ENCODE peak calls at places on chromosomes 7 and 10, in seven cellular contexts. One of them, this sample, is unnamed.

GRCh38 chr7:65746398-65746669 is 126.5 kb upstream of the VKORC1L1 start:
- DNase-seq in heart right ventricle: no peak
- DNase-seq in adrenal gland: no peak
- DNase-seq in sigmoid colon: no peak
- DNase-seq in left ventricle myocardium inferior: no peak
- DNase-seq in astrocyte: peak; percentile 29
- DNase-seq in lung: no peak
- DNase-seq in this sample: no peak

GRCh38 chr7:74061840-74062539 is 21.6 kb upstream of the LIMK1 start:
- DNase-seq in left ventricle myocardium inferior: peak; percentile 73
- DNase-seq in lung: peak; percentile 89
- DNase-seq in adrenal gland: peak; percentile 88
- DNase-seq in sigmoid colon: peak; percentile 96
- DNase-seq in astrocyte: peak; percentile 94
- DNase-seq in heart right ventricle: peak; percentile 78
- DNase-seq in this sample: peak; percentile 90

GRCh38 chr7:106418094-106418493 is 133.3 kb upstream of the NAMPT start:
- DNase-seq in adrenal gland: no peak
- DNase-seq in astrocyte: no peak
- DNase-seq in left ventricle myocardium inferior: no peak
- DNase-seq in heart right ventricle: no peak
- DNase-seq in sigmoid colon: no peak
- DNase-seq in lung: no peak
- DNase-seq in this sample: no peak

GRCh38 chr7:128863433-128863989 is 855 bp downstream of the ATP6V1F start:
- DNase-seq in left ventricle myocardium inferior: no peak
- DNase-seq in adrenal gland: no peak
- DNase-seq in sigmoid colon: no peak
- DNase-seq in lung: peak; percentile 44
- DNase-seq in heart right ventricle: no peak
- DNase-seq in astrocyte: peak; percentile 52
- DNase-seq in this sample: peak; percentile 54

GRCh38 chr10:63267414-63268138 is 134.4 kb downstream of the NRBF2 start:
- DNase-seq in left ventricle myocardium inferior: no peak
- DNase-seq in adrenal gland: no peak
- DNase-seq in heart right ventricle: no peak
- DNase-seq in astrocyte: peak; percentile 75
- DNase-seq in lung: no peak
- DNase-seq in sigmoid colon: no peak
- DNase-seq in this sample: peak; percentile 44

GRCh38 chr10:35331894-35332640 is 4.2 kb upstream of the CCNY start:
- DNase-seq in left ventricle myocardium inferior: no peak
- DNase-seq in adrenal gland: peak; percentile 60
- DNase-seq in sigmoid colon: peak; percentile 73
- DNase-seq in astrocyte: peak; percentile 94
- DNase-seq in lung: no peak
- DNase-seq in heart right ventricle: no peak
- DNase-seq in this sample: no peak

GRCh38 chr10:99787782-99788181 is 5.3 kb downstream of the ABCC2 start:
- DNase-seq in astrocyte: no peak
- DNase-seq in heart right ventricle: no peak
- DNase-seq in lung: no peak
- DNase-seq in adrenal gland: no peak
- DNase-seq in sigmoid colon: no peak
- DNase-seq in left ventricle myocardium inferior: no peak
- DNase-seq in this sample: no peak

GRCh38 chr7:90838799-90839198 is 242.7 kb downstream of the CDK14 start:
- DNase-seq in astrocyte: no peak
- DNase-seq in adrenal gland: no peak
- DNase-seq in lung: no peak
- DNase-seq in left ventricle myocardium inferior: no peak
- DNase-seq in sigmoid colon: no peak
- DNase-seq in heart right ventricle: no peak
- DNase-seq in this sample: no peak

GRCh38 chr10:95246582-95247051 is 44.2 kb downstream of the PDLIM1 start:
- DNase-seq in lung: peak; percentile 68
- DNase-seq in heart right ventricle: peak; percentile 60
- DNase-seq in astrocyte: peak; percentile 56
- DNase-seq in adrenal gland: peak; percentile 68
- DNase-seq in sigmoid colon: peak; percentile 81
- DNase-seq in left ventricle myocardium inferior: peak; percentile 68
- DNase-seq in this sample: peak; percentile 79

GRCh38 chr10:22058195-22058594 is 54.7 kb upstream of the DNAJC1 start:
- DNase-seq in lung: no peak
- DNase-seq in heart right ventricle: no peak
- DNase-seq in sigmoid colon: no peak
- DNase-seq in left ventricle myocardium inferior: no peak
- DNase-seq in astrocyte: no peak
- DNase-seq in adrenal gland: no peak
- DNase-seq in this sample: no peak

GRCh38 chr7:1934017-1934416 is 263.9 kb downstream of the ELFN1 start:
- DNase-seq in sigmoid colon: no peak
- DNase-seq in astrocyte: no peak
- DNase-seq in adrenal gland: no peak
- DNase-seq in lung: no peak
- DNase-seq in left ventricle myocardium inferior: no peak
- DNase-seq in heart right ventricle: peak; percentile 6
- DNase-seq in this sample: no peak

GRCh38 chr10:26254616-26255015 is 38.0 kb downstream of the GAD2 start:
- DNase-seq in adrenal gland: no peak
- DNase-seq in lung: no peak
- DNase-seq in astrocyte: no peak
- DNase-seq in sigmoid colon: no peak
- DNase-seq in heart right ventricle: no peak
- DNase-seq in left ventricle myocardium inferior: no peak
- DNase-seq in this sample: no peak

GRCh38 chr10:26249681-26250080 is 33.1 kb downstream of the GAD2 start:
- DNase-seq in heart right ventricle: no peak
- DNase-seq in lung: no peak
- DNase-seq in adrenal gland: no peak
- DNase-seq in left ventricle myocardium inferior: no peak
- DNase-seq in astrocyte: no peak
- DNase-seq in sigmoid colon: no peak
- DNase-seq in this sample: no peak

DNA sequence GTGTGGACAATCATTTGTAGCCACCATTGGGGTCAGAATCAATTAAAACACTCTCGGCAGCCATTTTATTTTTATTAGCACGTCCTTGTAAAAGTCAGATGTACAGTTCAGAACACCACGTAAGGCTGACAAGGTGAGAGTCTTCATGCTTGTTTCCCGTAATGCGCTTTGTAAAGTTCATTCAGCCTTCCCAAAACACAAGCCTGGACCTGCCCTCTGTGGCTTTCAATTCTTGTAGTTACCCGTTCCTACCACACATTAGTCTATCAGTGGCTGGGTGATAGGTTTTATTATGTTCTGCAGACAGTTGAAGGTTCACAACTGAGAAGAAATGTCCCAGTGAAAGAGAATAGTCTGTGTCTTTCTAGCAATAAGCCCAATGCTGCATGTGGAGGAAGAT is 35.4 kb downstream of the GAD2 start:
- DNase-seq in sigmoid colon: no peak
- DNase-seq in astrocyte: no peak
- DNase-seq in left ventricle myocardium inferior: no peak
- DNase-seq in heart right ventricle: no peak
- DNase-seq in adrenal gland: no peak
- DNase-seq in lung: no peak
- DNase-seq in this sample: no peak
- H3K9me3 ChIP-seq in sigmoid colon: no peaks in the 10 kb centered on the region
- H3K9me3 ChIP-seq in astrocyte: no peaks in the 10 kb centered on the region
- H3K9me3 ChIP-seq in left ventricle myocardium inferior: no peaks in the 10 kb centered on the region
- H3K9me3 ChIP-seq in heart right ventricle: no peaks in the 10 kb centered on the region
- H3K9me3 ChIP-seq in adrenal gland: no peaks in the 10 kb centered on the region
- H3K9me3 ChIP-seq in lung: no peaks in the 10 kb centered on the region
- H3K9me3 ChIP-seq in this sample: no peaks in the 10 kb centered on the region

GRCh38 chr10:120632047-120632446 is 175.0 kb downstream of the PLPP4 start:
- DNase-seq in adrenal gland: no peak
- DNase-seq in heart right ventricle: no peak
- DNase-seq in astrocyte: peak; percentile 23
- DNase-seq in left ventricle myocardium inferior: no peak
- DNase-seq in lung: no peak
- DNase-seq in sigmoid colon: no peak
- DNase-seq in this sample: no peak

GRCh38 chr10:120632936-120633335 is 175.9 kb downstream of the PLPP4 start:
- DNase-seq in sigmoid colon: no peak
- DNase-seq in heart right ventricle: no peak
- DNase-seq in adrenal gland: no peak
- DNase-seq in left ventricle myocardium inferior: no peak
- DNase-seq in astrocyte: no peak
- DNase-seq in lung: no peak
- DNase-seq in this sample: no peak

GRCh38 chr10:120630266-120630665 is 173.2 kb downstream of the PLPP4 start:
- DNase-seq in lung: no peak
- DNase-seq in sigmoid colon: no peak
- DNase-seq in left ventricle myocardium inferior: no peak
- DNase-seq in adrenal gland: no peak
- DNase-seq in astrocyte: no peak
- DNase-seq in heart right ventricle: no peak
- DNase-seq in this sample: no peak

DNA sequence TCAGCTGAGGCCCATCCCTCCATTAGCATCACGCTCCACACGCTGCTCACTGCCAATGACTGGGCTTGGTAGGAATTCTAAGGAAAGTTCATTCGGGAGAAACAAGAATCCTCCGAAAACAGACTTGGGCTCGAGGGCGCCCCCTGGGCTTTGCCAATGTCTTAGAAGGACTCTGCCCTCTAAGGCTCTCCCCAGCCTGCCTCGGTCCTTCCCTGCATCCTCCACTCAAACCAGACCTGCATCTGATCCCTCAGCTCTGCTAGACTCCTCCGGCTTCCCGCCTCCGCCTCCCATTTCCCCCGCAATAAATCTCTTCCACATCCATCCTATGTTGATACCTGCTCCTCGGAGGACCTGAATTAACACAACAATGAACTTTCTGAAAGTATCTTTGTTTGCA is 177.6 kb downstream of the PLPP4 start:
- DNase-seq in sigmoid colon: no peak
- DNase-seq in adrenal gland: no peak
- DNase-seq in lung: no peak
- DNase-seq in heart right ventricle: no peak
- DNase-seq in astrocyte: no peak
- DNase-seq in left ventricle myocardium inferior: no peak
- DNase-seq in this sample: no peak
- TF ChIP-seq CTCF in sigmoid colon: no peak
- TF ChIP-seq CTCF in adrenal gland: no peak
- TF ChIP-seq CTCF in lung: no peak
- TF ChIP-seq CTCF in heart right ventricle: no peak
- TF ChIP-seq CTCF in astrocyte: no peak
- TF ChIP-seq CTCF in left ventricle myocardium inferior: no peak
- TF ChIP-seq CTCF in this sample: no peak

GRCh38 chr7:110841840-110842579 is 248.9 kb upstream of the LRRN3 start:
- DNase-seq in lung: no peak
- DNase-seq in adrenal gland: no peak
- DNase-seq in heart right ventricle: no peak
- DNase-seq in sigmoid colon: no peak
- DNase-seq in left ventricle myocardium inferior: no peak
- DNase-seq in astrocyte: no peak
- DNase-seq in this sample: no peak
- H3K27ac ChIP-seq in lung: peak overlapping the region; percentile 6
- H3K27ac ChIP-seq in adrenal gland: no peak overlapping the region
- H3K27ac ChIP-seq in heart right ventricle: no peak overlapping the region
- H3K27ac ChIP-seq in sigmoid colon: no peak overlapping the region
- H3K27ac ChIP-seq in left ventricle myocardium inferior: no peak overlapping the region
- H3K27ac ChIP-seq in astrocyte: no peak overlapping the region
- H3K27ac ChIP-seq in this sample: no peak overlapping the region

DNA sequence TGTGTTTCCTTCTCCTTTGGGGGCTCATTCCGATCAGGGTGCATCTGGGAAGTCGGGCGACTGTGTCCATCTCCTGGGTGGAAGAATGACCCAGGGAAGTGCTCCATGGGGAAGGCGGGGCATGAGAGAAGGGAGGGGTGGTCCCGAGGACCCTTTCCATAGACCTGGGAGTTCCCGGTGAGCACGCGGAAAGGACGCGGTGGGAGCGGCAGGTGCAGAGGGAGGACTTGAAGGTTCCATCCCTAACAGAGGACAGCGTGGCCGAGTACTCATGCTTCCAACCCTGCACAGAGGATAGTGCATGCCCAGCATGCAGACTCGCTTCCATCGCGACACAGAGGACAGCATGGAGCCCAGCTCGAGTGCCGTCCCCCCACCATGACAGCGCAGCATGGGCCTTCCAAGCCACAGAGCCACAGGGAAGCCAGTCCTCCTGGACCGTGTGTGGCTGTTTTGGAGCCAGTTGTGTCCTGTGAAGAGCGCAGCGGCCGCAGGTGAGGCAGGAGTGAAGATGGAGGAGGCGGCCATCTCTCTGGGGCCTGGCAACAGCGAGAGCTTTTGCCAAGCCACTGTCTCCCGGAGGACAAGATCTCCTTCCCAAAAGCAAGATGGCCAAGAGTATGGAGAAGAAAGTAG is 281.4 kb downstream of the DNAJB6 start:
- DNase-seq in left ventricle myocardium inferior: no peak
- DNase-seq in astrocyte: no peak
- DNase-seq in lung: no peak
- DNase-seq in sigmoid colon: no peak
- DNase-seq in adrenal gland: no peak
- DNase-seq in heart right ventricle: no peak
- DNase-seq in this sample: no peak
- H3K9me3 ChIP-seq in left ventricle myocardium inferior: no peaks in the 10 kb centered on the region
- H3K9me3 ChIP-seq in astrocyte: no peaks in the 10 kb centered on the region
- H3K9me3 ChIP-seq in lung: no peaks in the 10 kb centered on the region
- H3K9me3 ChIP-seq in sigmoid colon: no peaks in the 10 kb centered on the region
- H3K9me3 ChIP-seq in adrenal gland: no peaks in the 10 kb centered on the region
- H3K9me3 ChIP-seq in heart right ventricle: no peaks in the 10 kb centered on the region
- H3K9me3 ChIP-seq in this sample: no peaks in the 10 kb centered on the region

GRCh38 chr7:72494807-72495206 is 82.7 kb upstream of the CALN1 start:
- DNase-seq in heart right ventricle: no peak
- DNase-seq in astrocyte: no peak
- DNase-seq in adrenal gland: no peak
- DNase-seq in left ventricle myocardium inferior: no peak
- DNase-seq in sigmoid colon: no peak
- DNase-seq in lung: no peak
- DNase-seq in this sample: no peak

GRCh38 chr7:72490301-72490700 is 78.2 kb upstream of the CALN1 start:
- DNase-seq in heart right ventricle: no peak
- DNase-seq in adrenal gland: no peak
- DNase-seq in lung: no peak
- DNase-seq in left ventricle myocardium inferior: no peak
- DNase-seq in sigmoid colon: no peak
- DNase-seq in astrocyte: no peak
- DNase-seq in this sample: no peak

GRCh38 chr7:72492446-72492845 is 80.3 kb upstream of the CALN1 start:
- DNase-seq in adrenal gland: peak; percentile 36
- DNase-seq in astrocyte: no peak
- DNase-seq in left ventricle myocardium inferior: peak; percentile 81
- DNase-seq in lung: no peak
- DNase-seq in sigmoid colon: no peak
- DNase-seq in heart right ventricle: peak; percentile 81
- DNase-seq in this sample: no peak

GRCh38 chr7:72493850-72494661 is 81.9 kb upstream of the CALN1 start:
- DNase-seq in left ventricle myocardium inferior: peak; percentile 49
- DNase-seq in lung: peak; percentile 62
- DNase-seq in sigmoid colon: no peak
- DNase-seq in astrocyte: peak; percentile 7
- DNase-seq in adrenal gland: peak; percentile 76
- DNase-seq in heart right ventricle: peak; percentile 31
- DNase-seq in this sample: peak; percentile 70
- TF ChIP-seq CTCF in left ventricle myocardium inferior: peak; percentile 79
- TF ChIP-seq CTCF in lung: peak; percentile 23
- TF ChIP-seq CTCF in sigmoid colon: peak; percentile 39
- TF ChIP-seq CTCF in astrocyte: peak; percentile 56
- TF ChIP-seq CTCF in adrenal gland: peak; percentile 55
- TF ChIP-seq CTCF in heart right ventricle: peak; percentile 63
- TF ChIP-seq CTCF in this sample: peak; percentile 58

This sample was measured in colonic mucosa.